ENCODE peak calls at places on chromosomes 7 and 10, in six cellular contexts. P is GM12878; F is HepG2; A is A549; R is naive thymus-derived CD4-positive, alpha-beta T cell; M is fibroblast of lung. O is an unnamed sample. For H3K4me1, the result is how much of the 10 kb centered on the place peaks cover.

GRCh38 chr7:83684928-83685327 is 36.0 kb upstream of the SEMA3E start:
- DNase-seq in A (no peak), M (no peak), F (no peak), R (no peak), P (no peak), O (peak)

GRCh38 chr10:56481521-56482091 is 120.5 kb upstream of the ZWINT start:
- DNase-seq in P (no peak), R (no peak), F (no peak), M (no peak), A (no peak), O (no peak)

GRCh38 chr7:70189261-70189660 is 591.0 kb downstream of the AUTS2 start:
- DNase-seq in F (no peak), A (no peak), P (no peak), M (no peak), R (no peak), O (no peak)

GRCh38 chr7:7176421-7177043 is 5.8 kb upstream of the C1GALT1 start:
- DNase-seq in A (peak), M (peak), R (no peak), P (no peak), F (peak), O (peak)

GRCh38 chr10:126640391-126640790 is 30.1 kb downstream of the C10orf90 start:
- DNase-seq in P (no peak), F (no peak), M (no peak), A (no peak), R (no peak), O (peak)

GRCh38 chr10:130021373-130021950 is 57.4 kb upstream of the EBF3 start:
- DNase-seq in M (peak), F (no peak), A (no peak), P (no peak), R (no peak), O (no peak)

GRCh38 chr10:11446133-11446532 is 165.3 kb downstream of the USP6NL start:
- DNase-seq in P (no peak), F (no peak), R (no peak), A (no peak), M (no peak), O (no peak)

GRCh38 chr10:51590802-51591201 is 108.6 kb downstream of the CSTF2T start:
- DNase-seq in R (no peak), A (no peak), P (no peak), M (no peak), F (no peak), O (no peak)

GRCh38 chr7:137848095-137848494 is 1.3 kb upstream of the DGKI start:
- DNase-seq in R (no peak), F (no peak), A (no peak), M (no peak), P (no peak), O (no peak)

GRCh38 chr10:89575037-89575436 is 39.6 kb upstream of the SLC16A12 start:
- DNase-seq in M (no peak), A (no peak), P (no peak), R (no peak), F (no peak), O (no peak)

GRCh38 chr10:124339951-124340760 is 78.6 kb downstream of the OAT start:
- DNase-seq in F (no peak), R (no peak), P (no peak), A (no peak), M (peak), O (peak)

GRCh38 chr10:132279873-132280645 is 27.7 kb downstream of the STK32C start:
- DNase-seq in A (no peak), R (no peak), M (no peak), F (no peak), P (no peak), O (no peak)

GRCh38 chr7:73532224-73532623 is 10.1 kb upstream of the BAZ1B start:
- DNase-seq in R (no peak), A (no peak), F (no peak), P (no peak), M (no peak), O (no peak)

GRCh38 chr10:21975378-21975990 is 28.0 kb downstream of the DNAJC1 start:
- DNase-seq in A (no peak), F (peak), M (no peak), P (no peak), R (no peak), O (no peak)

GRCh38 chr10:32000937-32001336 is 55.3 kb downstream of the KIF5B start:
- DNase-seq in F (no peak), P (no peak), A (no peak), M (no peak), R (no peak), O (no peak)

GRCh38 chr10:51302316-51302715 is 228.0 kb downstream of the PRKG1 start:
- DNase-seq in M (peak), A (no peak), R (no peak), F (no peak), P (no peak), O (no peak)

GRCh38 chr10:124597677-124598165 is 136.1 kb downstream of the LHPP start:
- DNase-seq in A (no peak), R (no peak), M (no peak), P (no peak), F (no peak), O (no peak)

GRCh38 chr7:157985636-157986035 is 602.0 kb downstream of the PTPRN2 start:
- DNase-seq in P (no peak), M (no peak), R (no peak), F (no peak), A (no peak), O (no peak)

GRCh38 chr10:124394583-124394982 is 24.1 kb downstream of the OAT start:
- DNase-seq in A (no peak), R (no peak), F (no peak), P (no peak), M (no peak), O (no peak)

GRCh38 chr10:100620087-100620835 is 84.5 kb downstream of the HIF1AN start:
- DNase-seq in F (no peak), R (no peak), A (no peak), P (no peak), M (no peak), O (no peak)

GRCh38 chr7:50940621-50941020 is 157.9 kb upstream of the GRB10 start:
- DNase-seq in A (no peak), P (no peak), R (no peak), M (no peak), F (no peak), O (no peak)

GRCh38 chr10:2980116-2980515 is 87.2 kb upstream of the PFKP start:
- DNase-seq in M (no peak), A (no peak), F (no peak), R (no peak), P (no peak), O (no peak)

GRCh38 chr7:50418086-50418515 is 32.0 kb downstream of the FIGNL1 start:
- DNase-seq in P (no peak), R (peak), F (peak), A (peak), M (peak), O (peak)

GRCh38 chr7:20200965-20201364 is 16.2 kb downstream of the MACC1 start:
- DNase-seq in A (no peak), M (no peak), P (no peak), F (no peak), R (no peak), O (no peak)

GRCh38 chr10:121524138-121524817 is 74.0 kb downstream of the FGFR2 start:
- DNase-seq in P (no peak), R (no peak), M (peak), A (no peak), F (no peak), O (peak)

GRCh38 chr7:139909379-139910050 is 80.5 kb downstream of the TBXAS1 start:
- DNase-seq in A (no peak), P (no peak), R (no peak), M (peak), F (no peak), O (no peak)

GRCh38 chr7:81447351-81447952 is 322.4 kb downstream of the HGF start:
- DNase-seq in F (peak), P (no peak), R (no peak), M (peak), A (peak), O (peak)

GRCh38 chr7:147584771-147585193 is 1005.8 kb upstream of the C7orf33 start:
- DNase-seq in R (no peak), A (no peak), F (no peak), P (no peak), M (no peak), O (no peak)

GRCh38 chr10:113947138-113948011 is 92.9 kb downstream of the NHLRC2 start:
- DNase-seq in P (no peak), R (no peak), A (no peak), F (no peak), M (peak), O (peak)

GRCh38 chr10:1534820-1535219 is 202.5 kb downstream of the ADARB2 start:
- DNase-seq in M (no peak), A (no peak), P (no peak), R (no peak), F (no peak), O (no peak)

GRCh38 chr10:51224610-51225230 is 150.4 kb downstream of the PRKG1 start:
- DNase-seq in P (no peak), R (no peak), M (peak), F (no peak), A (no peak), O (peak)

GRCh38 chr10:427746-428519 is 261.5 kb downstream of the DIP2C start:
- DNase-seq in M (peak), R (no peak), A (no peak), P (no peak), F (no peak), O (no peak)

GRCh38 chr10:93872776-93873175 is 21.0 kb upstream of the SLC35G1 start:
- DNase-seq in M (peak), P (no peak), A (no peak), R (no peak), F (no peak), O (no peak)

GRCh38 chr7:83588602-83589240 is 60.2 kb downstream of the SEMA3E start:
- DNase-seq in P (no peak), M (no peak), R (no peak), F (no peak), A (no peak), O (no peak)

GRCh38 chr7:22814261-22815208 is 8.1 kb downstream of the TOMM7 start:
- DNase-seq in P (no peak), A (peak), M (peak), R (no peak), F (peak), O (no peak)
- H3K4me1 ChIP-seq in P (under half), A (under half), M (under half), R (under half), F (under half), O (under half)

GRCh38 chr7:79977481-79977880 is 157.2 kb upstream of the GNAI1 start:
- DNase-seq in R (no peak), A (no peak), P (no peak), F (no peak), M (no peak), O (no peak)

GRCh38 chr7:79979437-79979836 is 155.2 kb upstream of the GNAI1 start:
- DNase-seq in F (no peak), M (peak), P (no peak), A (no peak), R (no peak), O (no peak)

GRCh38 chr7:79982151-79982770 is 152.4 kb upstream of the GNAI1 start:
- DNase-seq in F (no peak), R (no peak), M (peak), P (no peak), A (no peak), O (no peak)

GRCh38 chr7:79984210-79984609 is 150.4 kb upstream of the GNAI1 start:
- DNase-seq in P (no peak), A (no peak), R (no peak), F (no peak), M (no peak), O (no peak)

DNA sequence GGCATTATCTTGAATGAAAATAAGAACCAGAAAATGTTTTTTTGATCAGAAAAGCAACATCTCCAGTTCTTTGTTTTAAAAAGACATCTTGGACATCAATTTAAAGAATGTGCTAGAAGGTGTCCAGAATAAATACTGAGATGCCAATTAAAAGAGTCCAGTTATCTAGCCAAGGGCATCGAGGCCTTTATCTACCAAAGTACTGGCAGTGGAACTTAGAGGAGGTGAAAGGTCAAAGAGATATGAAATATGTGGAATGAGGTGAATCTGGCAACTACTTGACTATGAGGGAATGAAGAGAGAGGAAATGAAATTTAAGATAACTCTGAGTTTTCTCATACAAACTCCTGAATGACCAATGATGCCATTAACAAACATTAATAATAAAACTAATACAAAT is 154.3 kb upstream of the GNAI1 start:
- DNase-seq in F (no peak), A (no peak), P (no peak), M (no peak), R (no peak), O (no peak)
- H3K4me1 ChIP-seq in F (under half), A (under half), P (under half), M (under half), R (under half), O (under half)

GRCh38 chr7:151243411-151244155 is 4.9 kb downstream of the SMARCD3 start:
- DNase-seq in F (no peak), R (peak), P (no peak), A (no peak), M (no peak), O (no peak)

GRCh38 chr7:151246161-151247015 is 2.1 kb downstream of the SMARCD3 start:
- DNase-seq in F (no peak), R (no peak), P (no peak), M (no peak), A (peak), O (no peak)

GRCh38 chr7:151244156-151244870 is 4.2 kb downstream of the SMARCD3 start:
- DNase-seq in M (peak), A (peak), P (peak), F (no peak), R (peak), O (peak)

GRCh38 chr7:151245360-151246160 is 2.9 kb downstream of the SMARCD3 start:
- DNase-seq in F (no peak), M (no peak), A (peak), R (peak), P (no peak), O (peak)

GRCh38 chr7:151244871-151245346 is 3.6 kb downstream of the SMARCD3 start:
- DNase-seq in P (no peak), R (no peak), F (no peak), A (no peak), M (no peak), O (no peak)
- H3K4me1 ChIP-seq in P (under half), R (under half), F (half or more), A (half or more), M (under half), O (under half)

DNA sequence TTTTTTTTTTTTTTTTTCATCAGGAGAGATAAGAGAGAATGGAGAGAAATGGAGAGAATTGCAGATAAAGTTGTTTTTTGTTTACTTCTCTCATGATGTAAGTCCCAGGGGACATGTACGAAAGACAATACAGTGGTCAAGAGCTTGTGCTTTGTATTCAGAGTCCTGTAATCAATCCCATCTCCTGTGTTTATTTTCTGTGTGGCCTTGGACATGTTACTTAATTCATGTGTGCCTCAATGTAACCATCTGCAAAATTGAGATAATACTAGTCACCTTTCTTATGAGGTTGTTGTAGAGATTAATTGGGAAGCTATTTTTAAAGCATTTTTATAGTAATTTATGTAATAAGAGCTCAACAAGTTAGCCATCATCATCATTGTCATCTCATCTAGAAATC is 117.5 kb downstream of the CDK14 start:
- DNase-seq in A (no peak), F (no peak), M (no peak), R (no peak), P (no peak), O (no peak)
- H3K4me1 ChIP-seq in A (under half), F (under half), M (under half), R (under half), P (under half), O (under half)

GRCh38 chr10:12703813-12704212 is 297.7 kb downstream of the CCDC3 start:
- DNase-seq in M (peak), F (no peak), R (no peak), A (no peak), P (no peak), O (no peak)
- H3K4me1 ChIP-seq in M (under half), F (under half), R (under half), A (half or more), P (under half), O (under half)

GRCh38 chr10:97686962-97687784 is at the start of gene AVPI1:
- DNase-seq in A (peak), P (peak), M (peak), R (peak), F (peak), O (peak)

GRCh38 chr10:97685395-97685958 is 1.6 kb downstream of the AVPI1 start:
- DNase-seq in A (peak), P (no peak), M (peak), F (peak), R (no peak), O (no peak)

GRCh38 chr10:97684866-97685394 is 2.1 kb downstream of the AVPI1 start:
- DNase-seq in R (no peak), P (no peak), F (peak), A (no peak), M (peak), O (no peak)

GRCh38 chr10:97687785-97688781 is 1.0 kb upstream of the AVPI1 start:
- DNase-seq in M (peak), R (no peak), P (no peak), A (no peak), F (peak), O (no peak)

DNA sequence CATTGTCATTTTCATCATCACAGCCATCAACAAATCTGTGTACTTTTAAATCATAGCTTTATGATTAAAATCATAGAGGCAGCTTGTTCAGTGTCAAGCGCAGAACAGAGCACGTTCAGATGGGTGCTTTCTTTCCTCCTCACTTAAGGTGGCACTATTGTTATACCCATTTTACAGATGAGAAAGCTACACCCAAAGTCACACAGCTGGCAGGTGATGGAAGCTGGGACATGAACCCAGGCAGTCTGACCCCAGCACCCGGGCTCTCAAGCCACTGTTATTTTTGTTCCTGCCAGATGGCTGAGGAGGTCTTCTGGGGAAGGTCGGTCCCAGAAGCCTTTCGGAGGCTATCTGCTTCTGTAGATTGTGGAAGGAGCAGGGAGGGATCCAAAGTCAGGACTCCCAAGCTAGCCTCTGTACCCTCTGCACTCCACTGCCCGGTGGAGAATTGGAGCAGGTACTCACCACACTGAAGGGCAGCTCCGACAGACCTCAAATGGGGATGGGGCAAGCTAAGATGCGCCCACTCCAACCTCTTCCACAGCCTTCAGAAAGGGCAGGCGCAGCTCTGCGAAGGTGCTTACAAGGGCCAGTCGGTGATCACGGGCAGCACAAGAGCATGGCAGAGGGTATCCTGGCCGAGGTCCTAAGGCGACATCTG is 610 bp downstream of the AVPI1 start:
- DNase-seq in M (no peak), A (no peak), F (no peak), P (no peak), R (no peak), O (no peak)
- H3K4me1 ChIP-seq in M (under half), A (half or more), F (half or more), P (under half), R (under half), O (half or more)

GRCh38 chr10:103823706-103824272 is 31.6 kb downstream of the SH3PXD2A start:
- DNase-seq in F (no peak), A (no peak), M (no peak), P (no peak), R (no peak), O (no peak)

GRCh38 chr10:103822795-103823194 is 32.6 kb downstream of the SH3PXD2A start:
- DNase-seq in M (no peak), F (no peak), A (no peak), R (no peak), P (no peak), O (no peak)

GRCh38 chr10:103822052-103822716 is 33.2 kb downstream of the SH3PXD2A start:
- DNase-seq in P (no peak), R (no peak), A (no peak), M (peak), F (no peak), O (no peak)

GRCh38 chr10:103828107-103828506 is 27.3 kb downstream of the SH3PXD2A start:
- DNase-seq in F (no peak), R (no peak), A (no peak), P (no peak), M (no peak), O (peak)

DNA sequence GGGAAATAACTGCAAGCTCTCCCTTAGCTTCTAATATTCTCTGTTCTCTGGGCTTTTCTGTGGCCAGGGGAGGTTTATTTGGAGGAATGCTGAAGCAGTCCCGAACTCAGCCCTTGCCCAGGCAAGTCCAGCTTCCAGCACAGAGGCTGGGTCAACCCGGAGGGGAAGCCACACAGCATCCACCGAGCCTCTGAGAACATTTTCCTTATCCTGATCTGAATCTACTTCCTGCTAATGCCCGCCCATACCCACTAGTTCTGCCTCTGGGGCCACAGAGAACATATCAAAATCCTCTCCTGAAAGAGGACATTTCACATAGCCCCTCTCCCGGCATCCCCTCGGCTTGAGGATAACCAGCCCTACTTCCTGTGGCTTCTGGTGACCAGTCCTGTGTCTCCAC is 31.1 kb downstream of the SH3PXD2A start:
- DNase-seq in F (no peak), R (no peak), A (no peak), M (no peak), P (no peak), O (no peak)
- H3K4me1 ChIP-seq in F (half or more), R (under half), A (under half), M (under half), P (under half), O (under half)

GRCh38 chr10:43193496-43194080 is 55.3 kb downstream of the CSGALNACT2 start:
- DNase-seq in M (no peak), A (no peak), R (no peak), F (no peak), P (no peak), O (no peak)
- H3K4me1 ChIP-seq in M (under half), A (under half), R (under half), F (under half), P (under half), O (under half)